ENCODE peak calls at places on chromosomes 3 and 15, in five cellular contexts. Q is activated CD4-positive, alpha-beta T cell treated with anti-CD3 and anti-CD28 coated beads for 1 hour; E is spleen; O is tibial nerve; V is osteoblast. U is an unnamed sample.

GRCh38 chr15:25967120-25967519 is 104.0 kb upstream of the ATP10A start:
- DNase-seq in Q (no peak), E (no peak), O (no peak), V (no peak), U (no peak)

GRCh38 chr3:177576754-177577153 is 379.5 kb upstream of the TBL1XR1 start:
- DNase-seq in V (no peak), E (no peak), O (no peak), Q (no peak), U (no peak)

GRCh38 chr15:90907051-90907660 is 4.1 kb downstream of the MAN2A2 start:
- DNase-seq in O (no peak), V (peak; percentile 62), E (peak; percentile 69), Q (no peak), U (no peak)

GRCh38 chr3:48470286-48470685 is 23.7 kb downstream of the ATRIP start:
- DNase-seq in O (no peak), V (no peak), Q (no peak), E (peak; percentile 68), U (no peak)

GRCh38 chr3:87207500-87207899 is 19.6 kb upstream of the CHMP2B start:
- DNase-seq in Q (no peak), V (no peak), O (no peak), E (no peak), U (no peak)

GRCh38 chr15:51369451-51369761 is 28.0 kb downstream of the GLDN start:
- DNase-seq in E (no peak), Q (no peak), V (no peak), O (no peak), U (no peak)

GRCh38 chr3:94036909-94037507 is 8.6 kb upstream of the STX19 start:
- DNase-seq in E (no peak), V (peak; percentile 30), Q (no peak), O (no peak), U (peak; percentile 8)

GRCh38 chr3:14203521-14204079 is 25.0 kb downstream of the LSM3 start:
- DNase-seq in V (peak; percentile 83), E (no peak), O (peak; percentile 28), Q (no peak), U (peak; percentile 76)

GRCh38 chr3:21920431-21920830 is 169.4 kb upstream of the ZNF385D start:
- DNase-seq in V (peak; percentile 55), Q (no peak), E (no peak), O (no peak), U (no peak)

GRCh38 chr15:34318277-34319079 is 19.1 kb downstream of the SLC12A6 start:
- DNase-seq in E (no peak), O (no peak), V (no peak), Q (no peak), U (peak; percentile 16)

GRCh38 chr3:16369247-16369646 is 104.2 kb downstream of the OXNAD1 start:
- DNase-seq in E (no peak), V (no peak), O (no peak), Q (no peak), U (no peak)

GRCh38 chr15:63023351-63023945 is 19.1 kb upstream of the TPM1 start:
- DNase-seq in V (no peak), Q (no peak), E (no peak), O (no peak), U (no peak)

GRCh38 chr3:14262867-14263266 is 84.2 kb downstream of the LSM3 start:
- DNase-seq in O (no peak), E (peak; percentile 31), Q (no peak), V (no peak), U (no peak)

GRCh38 chr3:117665311-117665710 is 955.7 kb downstream of the TUSC7 start:
- DNase-seq in O (no peak), Q (no peak), V (no peak), E (no peak), U (no peak)

GRCh38 chr15:49621327-49622210 is 721 bp downstream of the DTWD1 start:
- DNase-seq in O (no peak), Q (no peak), V (peak; percentile 41), E (no peak), U (peak; percentile 11)

GRCh38 chr15:100889359-100890058 is 9.9 kb downstream of the ALDH1A3 start:
- DNase-seq in V (peak; percentile 96), Q (no peak), O (peak; percentile 39), E (peak; percentile 51), U (no peak)

GRCh38 chr3:168341192-168341816 is 245.6 kb upstream of the GOLIM4 start:
- DNase-seq in O (no peak), E (no peak), V (no peak), Q (no peak), U (no peak)

GRCh38 chr15:42595641-42596240 is 20.3 kb downstream of the STARD9 start:
- DNase-seq in Q (no peak), E (no peak), O (no peak), V (no peak), U (no peak)

GRCh38 chr15:57220220-57220619 is 156.1 kb upstream of the CGNL1 start:
- DNase-seq in V (no peak), O (no peak), Q (no peak), E (no peak), U (no peak)

GRCh38 chr3:9196009-9196408 is 53.4 kb downstream of the SRGAP3 start:
- DNase-seq in E (no peak), O (no peak), Q (no peak), V (no peak), U (no peak)

GRCh38 chr15:37980010-37980409 is 45.6 kb downstream of the TMCO5A start:
- DNase-seq in V (no peak), O (no peak), E (no peak), Q (no peak), U (no peak)

GRCh38 chr3:44926921-44927320 is 49.1 kb downstream of the ZDHHC3 start:
- DNase-seq in V (no peak), E (no peak), O (no peak), Q (no peak), U (no peak)

GRCh38 chr3:143236226-143236964 is 116.8 kb downstream of the CHST2 start:
- DNase-seq in Q (no peak), E (no peak), O (no peak), V (no peak), U (peak; percentile 8)

GRCh38 chr3:40299721-40300335 is 9.7 kb upstream of the EIF1B start:
- DNase-seq in O (no peak), V (no peak), E (no peak), Q (no peak), U (no peak)

GRCh38 chr15:80780416-80781221 is 1.4 kb downstream of the CEMIP start:
- DNase-seq in E (no peak), O (no peak), V (peak; percentile 74), Q (no peak), U (no peak)

GRCh38 chr3:14127106-14127505 is 2.3 kb downstream of the TMEM43 start:
- DNase-seq in V (no peak), E (no peak), O (no peak), Q (no peak), U (no peak)

GRCh38 chr15:50798684-50799083 is 33.2 kb upstream of the SPPL2A start:
- DNase-seq in O (no peak), V (no peak), Q (no peak), E (no peak), U (no peak)

U was measured in germinal center.